ENCODE peak calls at places on chromosome 20, in nine cellular contexts. One of them, this sample, is unnamed.

GRCh38 chr20:37879003-37879599 is 23.8 kb upstream of the VSTM2L start:
- DNase-seq in activated T-helper 1 cell treated with anti-CD3 and anti-CD28 coated beads, Interleukin-2, amount 50 U/mL, for 16 hours: no peak
- DNase-seq in amniotic stem cell: no peak
- DNase-seq in mucosa of gallbladder: no peak
- DNase-seq in RKO: no peak
- DNase-seq in Caco-2: no peak
- DNase-seq in Calu3: no peak
- DNase-seq in heart right ventricle: no peak
- DNase-seq in T47D: no peak
- DNase-seq in this sample: no peak

GRCh38 chr20:14521436-14521835 is 184.0 kb upstream of the FLRT3 start:
- DNase-seq in Caco-2: no peak
- DNase-seq in activated T-helper 1 cell treated with anti-CD3 and anti-CD28 coated beads, Interleukin-2, amount 50 U/mL, for 16 hours: no peak
- DNase-seq in mucosa of gallbladder: no peak
- DNase-seq in T47D: no peak
- DNase-seq in amniotic stem cell: no peak
- DNase-seq in heart right ventricle: no peak
- DNase-seq in RKO: peak; percentile 20
- DNase-seq in Calu3: no peak
- DNase-seq in this sample: no peak

GRCh38 chr20:56429496-56429895 is 17.4 kb downstream of the CASS4 start:
- DNase-seq in amniotic stem cell: peak; percentile 21
- DNase-seq in activated T-helper 1 cell treated with anti-CD3 and anti-CD28 coated beads, Interleukin-2, amount 50 U/mL, for 16 hours: no peak
- DNase-seq in heart right ventricle: no peak
- DNase-seq in RKO: peak; percentile 49
- DNase-seq in T47D: no peak
- DNase-seq in Calu3: no peak
- DNase-seq in mucosa of gallbladder: no peak
- DNase-seq in Caco-2: no peak
- DNase-seq in this sample: peak; percentile 67

GRCh38 chr20:3706774-3707507 is 5.5 kb downstream of the SIGLEC1 start:
- DNase-seq in T47D: no peak
- DNase-seq in heart right ventricle: no peak
- DNase-seq in amniotic stem cell: no peak
- DNase-seq in mucosa of gallbladder: no peak
- DNase-seq in Caco-2: no peak
- DNase-seq in Calu3: no peak
- DNase-seq in RKO: no peak
- DNase-seq in activated T-helper 1 cell treated with anti-CD3 and anti-CD28 coated beads, Interleukin-2, amount 50 U/mL, for 16 hours: no peak
- DNase-seq in this sample: no peak

GRCh38 chr20:45576995-45577394 is 2.1 kb downstream of the WFDC8 start:
- DNase-seq in Calu3: no peak
- DNase-seq in amniotic stem cell: no peak
- DNase-seq in mucosa of gallbladder: no peak
- DNase-seq in heart right ventricle: no peak
- DNase-seq in Caco-2: peak; percentile 66
- DNase-seq in T47D: no peak
- DNase-seq in RKO: no peak
- DNase-seq in activated T-helper 1 cell treated with anti-CD3 and anti-CD28 coated beads, Interleukin-2, amount 50 U/mL, for 16 hours: no peak
- DNase-seq in this sample: no peak

GRCh38 chr20:59616306-59616705 is 12.0 kb downstream of the PHACTR3 start:
- DNase-seq in amniotic stem cell: no peak
- DNase-seq in Caco-2: no peak
- DNase-seq in mucosa of gallbladder: no peak
- DNase-seq in RKO: no peak
- DNase-seq in heart right ventricle: no peak
- DNase-seq in activated T-helper 1 cell treated with anti-CD3 and anti-CD28 coated beads, Interleukin-2, amount 50 U/mL, for 16 hours: no peak
- DNase-seq in T47D: no peak
- DNase-seq in Calu3: no peak
- DNase-seq in this sample: no peak

GRCh38 chr20:32524871-32525501 is 60.1 kb downstream of the NOL4L start:
- DNase-seq in T47D: no peak
- DNase-seq in heart right ventricle: peak; percentile 78
- DNase-seq in Caco-2: no peak
- DNase-seq in mucosa of gallbladder: peak; percentile 83
- DNase-seq in Calu3: peak; percentile 38
- DNase-seq in amniotic stem cell: no peak
- DNase-seq in RKO: no peak
- DNase-seq in activated T-helper 1 cell treated with anti-CD3 and anti-CD28 coated beads, Interleukin-2, amount 50 U/mL, for 16 hours: no peak
- DNase-seq in this sample: peak; percentile 49

GRCh38 chr20:8875586-8875985 is 193.3 kb upstream of the PLCB4 start:
- DNase-seq in Caco-2: no peak
- DNase-seq in T47D: no peak
- DNase-seq in amniotic stem cell: no peak
- DNase-seq in activated T-helper 1 cell treated with anti-CD3 and anti-CD28 coated beads, Interleukin-2, amount 50 U/mL, for 16 hours: no peak
- DNase-seq in mucosa of gallbladder: no peak
- DNase-seq in Calu3: no peak
- DNase-seq in RKO: no peak
- DNase-seq in heart right ventricle: no peak
- DNase-seq in this sample: no peak

GRCh38 chr20:36305602-36306556 is at the start of gene DLGAP4:
- DNase-seq in RKO: no peak
- DNase-seq in Calu3: no peak
- DNase-seq in mucosa of gallbladder: no peak
- DNase-seq in Caco-2: no peak
- DNase-seq in heart right ventricle: no peak
- DNase-seq in T47D: no peak
- DNase-seq in activated T-helper 1 cell treated with anti-CD3 and anti-CD28 coated beads, Interleukin-2, amount 50 U/mL, for 16 hours: no peak
- DNase-seq in amniotic stem cell: no peak
- DNase-seq in this sample: no peak